ENCODE peak calls at places on chromosomes 13 and 19, in four cellular contexts. D is GM23248, R is A549, P is pancreas. T is an unnamed sample.
A peak's percentile ranks its signal among the peaks of the same experiment; 100 is the strongest.

GRCh38 chr13:109857803-109858202 is 71.4 kb upstream of the IRS2 start:
- DNase-seq in D (no peak), R (no peak), P (no peak), T (no peak)

GRCh38 chr13:48144413-48145035 is 49.6 kb upstream of the MED4 start:
- DNase-seq in P (no peak), R (no peak), D (peak; percentile 39), T (no peak)

GRCh38 chr19:51439021-51439465 is 19.2 kb downstream of the SIGLEC8 start:
- DNase-seq in P (no peak), R (no peak), D (peak; percentile 38), T (no peak)

GRCh38 chr19:43820098-43820860 is 6.8 kb upstream of the ZNF283 start:
- DNase-seq in D (peak; percentile 78), R (peak; percentile 35), P (no peak), T (peak; percentile 20)

GRCh38 chr13:70339738-70340137 is 231.5 kb upstream of the KLHL1 start:
- DNase-seq in D (peak; percentile 1), P (peak; percentile 5), R (no peak), T (no peak)

GRCh38 chr19:33177417-33177976 is 16.6 kb upstream of the LRP3 start:
- DNase-seq in R (peak; percentile 94), D (peak; percentile 90), P (no peak), T (no peak)

GRCh38 chr19:33208904-33209843 is 15.0 kb downstream of the LRP3 start:
- DNase-seq in P (no peak), D (no peak), R (no peak), T (no peak)

GRCh38 chr13:97433727-97434416 is at the start of gene RAP2A:
- DNase-seq in P (peak; percentile 83), D (peak; percentile 96), R (peak; percentile 17), T (peak; percentile 90)

GRCh38 chr13:101026736-101027398 is 352.3 kb upstream of the TMTC4 start:
- DNase-seq in D (no peak), P (no peak), R (no peak), T (no peak)

GRCh38 chr13:41006296-41006695 is 12.8 kb downstream of the ELF1 start:
- DNase-seq in P (no peak), D (no peak), R (no peak), T (no peak)

GRCh38 chr13:44306401-44307192 is 67.0 kb upstream of the SERP2 start:
- DNase-seq in D (peak; percentile 95), P (no peak), R (peak; percentile 36), T (peak; percentile 77)

GRCh38 chr13:112825875-112826274 is 136.0 kb downstream of the ATP11A start:
- DNase-seq in D (no peak), P (no peak), R (no peak), T (no peak)

GRCh38 chr13:33207616-33207964 is 78.0 kb downstream of the STARD13 start:
- DNase-seq in R (no peak), P (peak; percentile 25), D (peak; percentile 92), T (no peak)

GRCh38 chr13:111115841-111116500 is 861 bp downstream of the ARHGEF7 start:
- DNase-seq in P (no peak), D (peak; percentile 94), R (no peak), T (peak; percentile 73)

GRCh38 chr19:44109458-44109857 is 3.7 kb upstream of the ZNF225 start:
- DNase-seq in D (no peak), R (no peak), P (no peak), T (no peak)

GRCh38 chr19:10288662-10289166 is 1.0 kb upstream of the ICAM5 start:
- DNase-seq in P (no peak), R (peak; percentile 85), D (peak; percentile 80), T (no peak)

GRCh38 chr13:111039735-111040134 is 75.4 kb upstream of the ARHGEF7 start:
- DNase-seq in P (no peak), R (no peak), D (no peak), T (no peak)

GRCh38 chr19:47111682-47112165 is 1.9 kb downstream of the ZC3H4 start:
- DNase-seq in P (no peak), R (no peak), D (peak; percentile 18), T (no peak)

GRCh38 chr13:39811051-39811450 is 155.6 kb downstream of the COG6 start:
- DNase-seq in D (no peak), P (no peak), R (no peak), T (no peak)

GRCh38 chr19:46610851-46611770 is 10.0 kb downstream of the CALM3 start:
- DNase-seq in R (no peak), D (no peak), P (no peak), T (no peak)

GRCh38 chr13:48398450-48399095 is 14.3 kb downstream of the LPAR6 start:
- DNase-seq in P (no peak), R (no peak), D (peak; percentile 68), T (no peak)

GRCh38 chr13:26247011-26247410 is 6.9 kb upstream of the CDK8 start:
- DNase-seq in D (no peak), P (no peak), R (no peak), T (no peak)

GRCh38 chr19:47723573-47723923 is 10.3 kb downstream of the EHD2 start:
- DNase-seq in P (peak; percentile 74), D (peak; percentile 88), R (no peak), T (peak; percentile 74)

GRCh38 chr13:111027481-111028439 is 87.3 kb upstream of the ARHGEF7 start:
- DNase-seq in P (no peak), D (no peak), R (no peak), T (no peak)

GRCh38 chr13:67557642-67558241 is 327.6 kb upstream of the PCDH9 start:
- DNase-seq in P (no peak), R (no peak), D (peak; percentile 0), T (no peak)

GRCh38 chr19:33819875-33820781 is 23.5 kb downstream of the KCTD15 start:
- DNase-seq in P (peak; percentile 64), D (peak; percentile 85), R (peak; percentile 93), T (peak; percentile 71)

GRCh38 chr13:61246351-61246750 is 169.3 kb downstream of the PCDH20 start:
- DNase-seq in P (no peak), R (no peak), D (no peak), T (no peak)

GRCh38 chr19:30374791-30375650 is 2.8 kb downstream of the ZNF536 start:
- DNase-seq in R (no peak), D (peak; percentile 14), P (no peak), T (no peak)

DNA sequence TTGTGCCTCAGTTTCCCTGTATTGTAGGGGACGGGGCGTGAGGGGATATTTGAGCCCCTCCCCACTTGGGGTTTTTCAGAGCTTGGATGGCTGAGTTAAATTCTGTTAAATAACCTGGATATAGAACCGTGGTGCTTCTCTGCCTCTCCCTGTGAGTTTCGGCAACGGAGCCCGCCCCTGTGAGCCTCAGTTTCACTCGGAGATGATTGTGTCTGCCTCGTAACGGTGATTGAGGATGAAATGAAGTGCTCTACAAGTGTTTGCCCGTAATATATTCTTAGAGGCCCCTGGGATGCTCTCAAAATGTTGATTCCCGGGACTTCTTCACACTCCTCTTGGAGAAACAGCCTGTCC is 509 bp downstream of the KXD1 start:
- DNase-seq in P (no peak), D (peak; percentile 40), R (no peak), T (no peak)
- H3K4me3 ChIP-seq in P (peak overlapping the region; percentile 70), D (peak overlapping the region; percentile 89), R (peak overlapping the region; percentile 81), T (peak overlapping the region; percentile 86)

GRCh38 chr19:5117421-5117820 is 148.5 kb downstream of the KDM4B start:
- DNase-seq in R (no peak), D (no peak), P (no peak), T (no peak)

GRCh38 chr19:5120833-5121232 is 151.9 kb downstream of the KDM4B start:
- DNase-seq in R (no peak), D (no peak), P (no peak), T (no peak)

GRCh38 chr19:5120321-5120720 is 151.4 kb downstream of the KDM4B start:
- DNase-seq in P (no peak), R (no peak), D (no peak), T (no peak)

GRCh38 chr19:5118026-5118425 is 149.1 kb downstream of the KDM4B start:
- DNase-seq in R (no peak), P (no peak), D (no peak), T (no peak)

DNA sequence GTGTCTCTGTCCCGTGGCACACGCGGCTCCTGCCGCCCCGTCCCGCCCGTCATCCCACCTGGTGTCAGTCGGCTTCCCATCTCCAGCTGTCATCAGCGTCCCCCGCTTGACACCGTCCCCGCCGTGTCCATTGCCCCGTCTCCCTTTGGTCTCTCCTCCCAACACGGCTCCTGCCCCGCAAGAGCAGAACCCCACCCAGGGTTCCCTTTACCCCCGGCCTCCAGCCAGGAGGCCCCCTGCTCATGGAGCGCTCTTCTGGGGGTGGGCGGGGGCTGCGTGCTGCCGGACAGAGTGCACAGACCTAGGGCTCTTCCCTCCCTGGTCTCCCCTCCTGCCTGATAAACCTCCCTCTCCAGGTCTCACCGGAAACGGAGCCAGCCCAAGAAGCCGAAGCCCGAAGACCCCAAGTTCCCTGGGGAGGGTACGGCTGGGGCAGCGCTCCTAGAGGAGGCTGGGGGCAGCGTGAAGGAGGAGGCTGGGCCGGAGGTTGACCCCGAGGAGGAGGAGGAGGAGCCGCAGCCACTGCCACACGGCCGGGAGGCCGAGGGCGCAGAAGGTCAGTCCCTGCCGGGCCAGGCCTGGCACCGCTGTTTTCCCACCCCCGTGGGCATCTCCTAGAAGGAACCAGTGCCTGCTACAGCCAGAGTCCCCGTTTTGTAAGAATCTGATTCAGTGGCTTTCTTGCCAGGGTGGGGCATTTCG is 150.5 kb downstream of the KDM4B start:
- DNase-seq in P (no peak), D (no peak), R (no peak), T (no peak)
- H3K4me1 ChIP-seq in P (peaks cover 14% of the 10 kb centered on the region), D (no peaks in the 10 kb centered on the region), R (no peaks in the 10 kb centered on the region), T (no peaks in the 10 kb centered on the region)

GRCh38 chr19:2933490-2933910 is 11.3 kb downstream of the ZNF77 start:
- DNase-seq in P (no peak), R (no peak), D (no peak), T (no peak)
- H3K4me3 ChIP-seq in P (no peak overlapping the region), R (no peak overlapping the region), D (no peak overlapping the region), T (no peak overlapping the region)

GRCh38 chr19:2719910-2720776 is 1.0 kb downstream of the DIRAS1 start:
- DNase-seq in P (no peak), R (no peak), D (peak; percentile 85), T (no peak)
- H3K4me1 ChIP-seq in P (no peaks in the 10 kb centered on the region), R (peaks cover 22% of the 10 kb centered on the region), D (peaks cover 11% of the 10 kb centered on the region), T (peaks cover 32% of the 10 kb centered on the region)

GRCh38 chr19:3137139-3137538 is 1.3 kb downstream of the GNA15 start:
- DNase-seq in D (no peak), P (no peak), R (no peak), T (no peak)
- H3K4me3 ChIP-seq in D (no peak overlapping the region), P (no peak overlapping the region), R (no peak overlapping the region), T (no peak overlapping the region)

DNA sequence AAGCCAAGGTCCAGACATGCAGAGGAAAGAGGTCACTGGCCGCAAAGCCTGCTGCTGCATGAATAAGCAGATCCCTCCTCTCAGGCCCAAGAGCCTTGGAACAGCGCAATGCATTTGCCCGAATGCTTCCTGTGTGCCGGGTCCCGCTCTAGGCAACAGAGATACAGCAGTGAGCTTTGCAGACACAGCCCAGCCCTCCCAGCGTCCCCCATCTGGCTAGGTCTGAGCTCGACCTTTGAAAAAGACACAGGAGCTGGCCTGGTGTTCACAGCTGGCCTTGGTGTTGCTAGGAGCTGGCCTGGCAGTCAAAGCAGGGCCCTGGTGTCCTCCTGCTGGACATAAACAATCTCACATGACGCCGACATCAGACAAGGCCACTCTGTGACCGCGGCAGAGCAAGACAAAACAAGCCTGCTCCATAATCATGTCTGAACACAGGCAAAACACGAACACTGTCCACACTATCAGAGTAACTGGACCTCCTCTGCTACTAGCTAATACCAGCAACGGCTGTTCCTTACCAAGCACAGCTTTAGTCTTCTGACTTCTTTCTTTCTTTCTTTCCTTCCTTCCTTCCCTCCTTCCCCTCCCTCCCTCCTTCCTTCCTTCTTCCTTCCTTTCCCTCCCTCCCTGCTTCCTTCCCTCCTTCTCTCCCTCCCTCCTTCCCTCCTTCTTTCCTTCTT is 5.7 kb upstream of the PEX11G start:
- DNase-seq in P (peak; percentile 66), R (no peak), D (no peak), T (no peak)
- H3K4me1 ChIP-seq in P (peaks cover 8% of the 10 kb centered on the region), R (peaks cover 1% of the 10 kb centered on the region), D (no peaks in the 10 kb centered on the region), T (no peaks in the 10 kb centered on the region)